ENCODE peak calls at places on chromosomes 4 and X, in seven cellular contexts. One of them, this sample, is unnamed.

GRCh38 chr4:186936496-186937375 is 213.1 kb upstream of the FAT1 start:
- DNase-seq in dermis microvascular lymphatic vessel endothelial cell: no peak
- DNase-seq in RPMI7951: peak; percentile 85
- DNase-seq in nucleus accumbens: no peak
- DNase-seq in AG08395: peak; percentile 77
- DNase-seq in NB4: no peak
- DNase-seq in pons: no peak
- DNase-seq in this sample: no peak

GRCh38 chrX:13868481-13869040 is 51.7 kb upstream of the GPM6B start:
- DNase-seq in AG08395: no peak
- DNase-seq in NB4: no peak
- DNase-seq in pons: no peak
- DNase-seq in nucleus accumbens: no peak
- DNase-seq in RPMI7951: no peak
- DNase-seq in dermis microvascular lymphatic vessel endothelial cell: no peak
- DNase-seq in this sample: no peak

GRCh38 chr4:153792007-153792892 is 3.4 kb upstream of the SFRP2 start:
- DNase-seq in pons: peak; percentile 51
- DNase-seq in NB4: peak; percentile 43
- DNase-seq in AG08395: peak; percentile 54
- DNase-seq in RPMI7951: no peak
- DNase-seq in dermis microvascular lymphatic vessel endothelial cell: peak; percentile 6
- DNase-seq in nucleus accumbens: peak; percentile 24
- DNase-seq in this sample: no peak

GRCh38 chr4:76752911-76753494 is 144.9 kb downstream of the SOWAHB start:
- DNase-seq in RPMI7951: peak; percentile 99
- DNase-seq in dermis microvascular lymphatic vessel endothelial cell: peak; percentile 85
- DNase-seq in AG08395: peak; percentile 91
- DNase-seq in pons: no peak
- DNase-seq in nucleus accumbens: no peak
- DNase-seq in NB4: no peak
- DNase-seq in this sample: no peak

GRCh38 chrX:16114640-16115039 is 8.7 kb upstream of the GRPR start:
- DNase-seq in NB4: peak; percentile 71
- DNase-seq in nucleus accumbens: no peak
- DNase-seq in RPMI7951: peak; percentile 88
- DNase-seq in AG08395: peak; percentile 62
- DNase-seq in dermis microvascular lymphatic vessel endothelial cell: no peak
- DNase-seq in pons: no peak
- DNase-seq in this sample: no peak

GRCh38 chr4:62487016-62487415 is 1286.9 kb downstream of the ADGRL3 start:
- DNase-seq in pons: no peak
- DNase-seq in RPMI7951: no peak
- DNase-seq in nucleus accumbens: no peak
- DNase-seq in NB4: no peak
- DNase-seq in dermis microvascular lymphatic vessel endothelial cell: no peak
- DNase-seq in AG08395: no peak
- DNase-seq in this sample: no peak

GRCh38 chrX:109841869-109842579 is 109.0 kb upstream of the ACSL4 start:
- DNase-seq in dermis microvascular lymphatic vessel endothelial cell: no peak
- DNase-seq in NB4: no peak
- DNase-seq in AG08395: no peak
- DNase-seq in RPMI7951: peak; percentile 33
- DNase-seq in nucleus accumbens: no peak
- DNase-seq in pons: no peak
- DNase-seq in this sample: no peak

GRCh38 chr4:7108660-7109059 is 40.8 kb upstream of the GRPEL1 start:
- DNase-seq in pons: no peak
- DNase-seq in dermis microvascular lymphatic vessel endothelial cell: no peak
- DNase-seq in RPMI7951: no peak
- DNase-seq in NB4: no peak
- DNase-seq in AG08395: no peak
- DNase-seq in nucleus accumbens: no peak
- DNase-seq in this sample: no peak

GRCh38 chr4:60450054-60450453 is 750.1 kb upstream of the ADGRL3 start:
- DNase-seq in pons: no peak
- DNase-seq in NB4: peak; percentile 5
- DNase-seq in dermis microvascular lymphatic vessel endothelial cell: no peak
- DNase-seq in AG08395: no peak
- DNase-seq in nucleus accumbens: no peak
- DNase-seq in RPMI7951: no peak
- DNase-seq in this sample: no peak

GRCh38 chrX:22952011-22952410 is 47.7 kb upstream of the DDX53 start:
- DNase-seq in NB4: peak; percentile 66
- DNase-seq in AG08395: no peak
- DNase-seq in dermis microvascular lymphatic vessel endothelial cell: peak; percentile 71
- DNase-seq in nucleus accumbens: no peak
- DNase-seq in RPMI7951: peak; percentile 66
- DNase-seq in pons: no peak
- DNase-seq in this sample: no peak

GRCh38 chr4:1756893-1757779 is 35.8 kb downstream of the TACC3 start:
- DNase-seq in pons: no peak
- DNase-seq in dermis microvascular lymphatic vessel endothelial cell: no peak
- DNase-seq in NB4: no peak
- DNase-seq in RPMI7951: no peak
- DNase-seq in nucleus accumbens: no peak
- DNase-seq in AG08395: no peak
- DNase-seq in this sample: no peak

GRCh38 chr4:54005475-54005874 is 58.9 kb downstream of the CHIC2 start:
- DNase-seq in pons: no peak
- DNase-seq in nucleus accumbens: no peak
- DNase-seq in dermis microvascular lymphatic vessel endothelial cell: no peak
- DNase-seq in RPMI7951: peak; percentile 46
- DNase-seq in NB4: no peak
- DNase-seq in AG08395: peak; percentile 19
- DNase-seq in this sample: no peak

GRCh38 chrX:129099206-129099605 is 424.1 kb downstream of the SMARCA1 start:
- DNase-seq in AG08395: no peak
- DNase-seq in NB4: no peak
- DNase-seq in nucleus accumbens: no peak
- DNase-seq in pons: no peak
- DNase-seq in RPMI7951: no peak
- DNase-seq in dermis microvascular lymphatic vessel endothelial cell: no peak
- DNase-seq in this sample: no peak

GRCh38 chrX:123206222-123206621 is 22.1 kb downstream of the GRIA3 start:
- DNase-seq in dermis microvascular lymphatic vessel endothelial cell: no peak
- DNase-seq in NB4: no peak
- DNase-seq in AG08395: no peak
- DNase-seq in nucleus accumbens: no peak
- DNase-seq in pons: no peak
- DNase-seq in RPMI7951: no peak
- DNase-seq in this sample: no peak

GRCh38 chrX:102958794-102959193 is 21.7 kb downstream of the RAB40AL start:
- DNase-seq in AG08395: no peak
- DNase-seq in NB4: peak; percentile 88
- DNase-seq in dermis microvascular lymphatic vessel endothelial cell: no peak
- DNase-seq in pons: no peak
- DNase-seq in nucleus accumbens: no peak
- DNase-seq in RPMI7951: peak; percentile 85
- DNase-seq in this sample: no peak

GRCh38 chr4:178339769-178340168 is 897.5 kb upstream of the AGA start:
- DNase-seq in dermis microvascular lymphatic vessel endothelial cell: no peak
- DNase-seq in AG08395: no peak
- DNase-seq in NB4: no peak
- DNase-seq in RPMI7951: no peak
- DNase-seq in nucleus accumbens: no peak
- DNase-seq in pons: no peak
- DNase-seq in this sample: no peak

GRCh38 chr4:87037921-87038320 is 103.1 kb downstream of the AFF1 start:
- DNase-seq in AG08395: no peak
- DNase-seq in pons: no peak
- DNase-seq in NB4: no peak
- DNase-seq in dermis microvascular lymphatic vessel endothelial cell: no peak
- DNase-seq in RPMI7951: no peak
- DNase-seq in nucleus accumbens: no peak
- DNase-seq in this sample: no peak

This sample was measured in effector CD8-positive, alpha-beta T cell.